ENCODE peak calls at places on chromosomes 5 and 9, in four cellular contexts. One of them, this sample, is unnamed.

GRCh38 chr9:77177894-77178794 is 810 bp downstream of the VPS13A start:
- DNase-seq in SK-N-SH: peak; percentile 61
- DNase-seq in body of pancreas: peak; percentile 39
- DNase-seq in spleen: peak; percentile 89
- DNase-seq in this sample: peak; percentile 80

GRCh38 chr5:1106385-1107166 is 5.3 kb downstream of the SLC12A7 start:
- DNase-seq in body of pancreas: no peak
- DNase-seq in spleen: no peak
- DNase-seq in SK-N-SH: no peak
- DNase-seq in this sample: no peak

GRCh38 chr9:13064060-13064459 is 215.4 kb downstream of the MPDZ start:
- DNase-seq in body of pancreas: no peak
- DNase-seq in spleen: no peak
- DNase-seq in SK-N-SH: no peak
- DNase-seq in this sample: no peak

GRCh38 chr9:115642285-115642684 is 511.3 kb upstream of the PAPPA start:
- DNase-seq in SK-N-SH: no peak
- DNase-seq in body of pancreas: no peak
- DNase-seq in spleen: no peak
- DNase-seq in this sample: no peak

GRCh38 chr5:138935466-138935865 is 60.3 kb upstream of the LRRTM2 start:
- DNase-seq in SK-N-SH: no peak
- DNase-seq in spleen: no peak
- DNase-seq in body of pancreas: no peak
- DNase-seq in this sample: no peak

GRCh38 chr9:124685217-124685616 is 85.9 kb downstream of the NR6A1 start:
- DNase-seq in spleen: no peak
- DNase-seq in SK-N-SH: no peak
- DNase-seq in body of pancreas: peak; percentile 59
- DNase-seq in this sample: no peak

GRCh38 chr5:150636391-150637244 is 3.8 kb upstream of the SYNPO start:
- DNase-seq in SK-N-SH: peak; percentile 84
- DNase-seq in body of pancreas: peak; percentile 83
- DNase-seq in spleen: no peak
- DNase-seq in this sample: peak; percentile 62

GRCh38 chr9:385818-386398 is 171.2 kb downstream of the DOCK8 start:
- DNase-seq in body of pancreas: peak; percentile 47
- DNase-seq in spleen: no peak
- DNase-seq in SK-N-SH: peak; percentile 34
- DNase-seq in this sample: no peak

GRCh38 chr9:84271004-84271886 is 69.3 kb downstream of the SLC28A3 start:
- DNase-seq in SK-N-SH: peak; percentile 56
- DNase-seq in spleen: peak; percentile 92
- DNase-seq in body of pancreas: peak; percentile 66
- DNase-seq in this sample: peak; percentile 66

GRCh38 chr9:28810375-28811075 is 1237.2 kb upstream of the C9orf72 start:
- DNase-seq in SK-N-SH: no peak
- DNase-seq in body of pancreas: no peak
- DNase-seq in spleen: no peak
- DNase-seq in this sample: no peak

GRCh38 chr5:179271821-179272325 is 73.4 kb downstream of the ADAMTS2 start:
- DNase-seq in spleen: peak; percentile 58
- DNase-seq in body of pancreas: peak; percentile 7
- DNase-seq in SK-N-SH: peak; percentile 23
- DNase-seq in this sample: peak; percentile 43

GRCh38 chr9:78783743-78784142 is 486.8 kb downstream of the PSAT1 start:
- DNase-seq in spleen: no peak
- DNase-seq in body of pancreas: no peak
- DNase-seq in SK-N-SH: no peak
- DNase-seq in this sample: no peak

GRCh38 chr5:38257236-38258036 is 923 bp upstream of the EGFLAM start:
- DNase-seq in SK-N-SH: peak; percentile 36
- DNase-seq in body of pancreas: no peak
- DNase-seq in spleen: no peak
- DNase-seq in this sample: no peak

GRCh38 chr5:166240705-166241104 is 2050.7 kb upstream of the WWC1 start:
- DNase-seq in body of pancreas: no peak
- DNase-seq in spleen: no peak
- DNase-seq in SK-N-SH: no peak
- DNase-seq in this sample: no peak

GRCh38 chr5:167552356-167552755 is 739.1 kb upstream of the WWC1 start:
- DNase-seq in body of pancreas: no peak
- DNase-seq in SK-N-SH: no peak
- DNase-seq in spleen: no peak
- DNase-seq in this sample: no peak

GRCh38 chr5:159184858-159185381 is 24.4 kb downstream of the RNF145 start:
- DNase-seq in SK-N-SH: no peak
- DNase-seq in spleen: no peak
- DNase-seq in body of pancreas: no peak
- DNase-seq in this sample: no peak

GRCh38 chr9:134057311-134057665 is 10.5 kb downstream of the BRD3 start:
- DNase-seq in spleen: peak; percentile 63
- DNase-seq in SK-N-SH: no peak
- DNase-seq in body of pancreas: no peak
- DNase-seq in this sample: peak; percentile 63

GRCh38 chr9:134057751-134058701 is 9.8 kb downstream of the BRD3 start:
- DNase-seq in spleen: peak; percentile 80
- DNase-seq in body of pancreas: peak; percentile 40
- DNase-seq in SK-N-SH: no peak
- DNase-seq in this sample: peak; percentile 61

GRCh38 chr9:134054891-134055811 is 12.7 kb downstream of the BRD3 start:
- DNase-seq in spleen: peak; percentile 64
- DNase-seq in SK-N-SH: no peak
- DNase-seq in body of pancreas: peak; percentile 89
- DNase-seq in this sample: peak; percentile 63

GRCh38 chr9:134055981-134056461 is 11.8 kb downstream of the BRD3 start:
- DNase-seq in body of pancreas: peak; percentile 94
- DNase-seq in SK-N-SH: peak; percentile 61
- DNase-seq in spleen: peak; percentile 78
- DNase-seq in this sample: peak; percentile 92

DNA sequence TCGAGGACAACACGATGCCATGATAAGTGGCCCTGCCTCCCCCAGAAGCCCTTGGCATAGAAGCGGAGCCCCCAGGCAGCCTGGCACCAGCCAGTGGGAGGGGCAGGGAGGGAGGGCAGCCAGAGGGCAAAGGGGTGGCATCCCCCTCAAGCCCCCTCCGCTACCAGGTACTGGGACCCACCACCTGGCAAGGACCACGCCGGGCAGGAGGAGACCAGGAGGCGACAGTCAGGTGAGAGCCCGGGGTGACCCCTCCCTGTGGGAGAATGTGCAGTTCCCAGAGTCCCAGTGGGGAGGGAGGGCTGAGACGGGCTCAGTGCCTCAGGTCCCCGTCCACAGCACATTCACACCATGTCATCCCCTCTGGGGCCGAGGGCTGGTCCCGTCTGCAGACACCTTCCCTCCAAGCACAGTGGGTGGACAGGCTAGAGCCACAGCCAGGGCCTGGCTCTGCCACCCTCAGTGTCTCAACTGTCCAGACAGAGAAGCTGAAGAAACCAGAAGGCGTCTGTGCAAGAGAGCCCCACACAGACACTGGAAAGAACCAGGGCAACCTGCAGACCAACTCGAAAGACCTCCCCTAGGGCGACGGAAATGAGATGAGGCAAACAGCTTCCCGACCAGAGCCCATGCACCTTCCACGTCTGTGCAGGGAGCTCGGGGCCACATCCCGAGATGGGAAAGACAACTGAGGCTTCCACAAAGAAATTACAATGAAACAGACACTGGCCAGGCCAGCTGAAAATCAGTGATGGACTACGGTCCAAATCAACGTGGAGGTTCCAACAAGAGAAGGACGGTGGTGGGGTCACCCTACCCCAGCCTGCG is 11.1 kb downstream of the BRD3 start:
- DNase-seq in spleen: no peak
- DNase-seq in SK-N-SH: peak; percentile 49
- DNase-seq in body of pancreas: peak; percentile 48
- DNase-seq in this sample: peak; percentile 66
- H3K4me1 ChIP-seq in spleen: peaks cover 46% of the 10 kb centered on the region
- H3K4me1 ChIP-seq in SK-N-SH: peaks cover 6% of the 10 kb centered on the region
- H3K4me1 ChIP-seq in body of pancreas: peaks cover 73% of the 10 kb centered on the region
- H3K4me1 ChIP-seq in this sample: peaks cover 58% of the 10 kb centered on the region

DNA sequence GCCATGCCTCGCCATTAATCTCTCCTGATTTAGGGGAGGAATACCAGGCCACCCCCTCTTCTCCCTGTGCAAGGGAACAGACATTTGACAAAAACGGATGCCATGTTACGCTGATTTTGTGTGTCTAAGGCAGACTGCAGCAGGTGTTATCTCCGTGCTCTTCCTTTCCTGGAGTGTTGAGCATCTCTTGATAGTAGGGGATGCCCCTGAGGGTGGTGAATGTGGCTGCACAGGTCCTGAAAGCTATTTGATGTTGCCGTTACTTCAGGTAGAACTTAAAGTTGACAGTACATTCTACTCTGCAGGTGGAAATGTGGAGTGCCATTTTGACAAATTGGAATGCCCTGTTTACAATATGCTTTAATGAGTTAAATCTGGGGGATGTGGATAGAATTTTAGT is 21.5 kb downstream of the TENT4A start:
- DNase-seq in SK-N-SH: no peak
- DNase-seq in spleen: peak; percentile 34
- DNase-seq in body of pancreas: no peak
- DNase-seq in this sample: no peak
- H3K4me1 ChIP-seq in SK-N-SH: peaks cover 37% of the 10 kb centered on the region
- H3K4me1 ChIP-seq in spleen: peaks cover 23% of the 10 kb centered on the region
- H3K4me1 ChIP-seq in body of pancreas: peaks cover 45% of the 10 kb centered on the region
- H3K4me1 ChIP-seq in this sample: peaks cover 51% of the 10 kb centered on the region

GRCh38 chr5:142846402-142846801 is 76.2 kb downstream of the ARHGAP26 start:
- DNase-seq in SK-N-SH: no peak
- DNase-seq in body of pancreas: no peak
- DNase-seq in spleen: no peak
- DNase-seq in this sample: no peak

GRCh38 chr5:142843029-142843905 is 73.1 kb downstream of the ARHGAP26 start:
- DNase-seq in body of pancreas: no peak
- DNase-seq in SK-N-SH: no peak
- DNase-seq in spleen: no peak
- DNase-seq in this sample: no peak

GRCh38 chr5:142845402-142845901 is 75.3 kb downstream of the ARHGAP26 start:
- DNase-seq in SK-N-SH: peak; percentile 45
- DNase-seq in spleen: no peak
- DNase-seq in body of pancreas: no peak
- DNase-seq in this sample: no peak

GRCh38 chr5:142845954-142846398 is 75.8 kb downstream of the ARHGAP26 start:
- DNase-seq in SK-N-SH: no peak
- DNase-seq in body of pancreas: peak; percentile 47
- DNase-seq in spleen: no peak
- DNase-seq in this sample: no peak

GRCh38 chr5:142844881-142845280 is 74.7 kb downstream of the ARHGAP26 start:
- DNase-seq in spleen: no peak
- DNase-seq in body of pancreas: no peak
- DNase-seq in SK-N-SH: no peak
- DNase-seq in this sample: no peak
- H3K4me1 ChIP-seq in spleen: peaks cover 20% of the 10 kb centered on the region
- H3K4me1 ChIP-seq in body of pancreas: peaks cover 16% of the 10 kb centered on the region
- H3K4me1 ChIP-seq in SK-N-SH: peaks cover 9% of the 10 kb centered on the region
- H3K4me1 ChIP-seq in this sample: peaks cover 33% of the 10 kb centered on the region

GRCh38 chr5:141840826-141841360 is 37.3 kb downstream of the PCDH1 start:
- DNase-seq in spleen: no peak
- DNase-seq in SK-N-SH: peak; percentile 72
- DNase-seq in body of pancreas: no peak
- DNase-seq in this sample: no peak
- H3K4me1 ChIP-seq in spleen: no peaks in the 10 kb centered on the region
- H3K4me1 ChIP-seq in SK-N-SH: no peaks in the 10 kb centered on the region
- H3K4me1 ChIP-seq in body of pancreas: peaks cover 32% of the 10 kb centered on the region
- H3K4me1 ChIP-seq in this sample: peaks cover 49% of the 10 kb centered on the region

GRCh38 chr9:105389789-105390188 is 58.0 kb upstream of the FSD1L start:
- DNase-seq in body of pancreas: no peak
- DNase-seq in spleen: no peak
- DNase-seq in SK-N-SH: no peak
- DNase-seq in this sample: no peak

GRCh38 chr9:105393576-105394344 is 54.1 kb upstream of the FSD1L start:
- DNase-seq in SK-N-SH: no peak
- DNase-seq in spleen: no peak
- DNase-seq in body of pancreas: no peak
- DNase-seq in this sample: no peak

GRCh38 chr9:105392531-105392930 is 55.3 kb upstream of the FSD1L start:
- DNase-seq in spleen: no peak
- DNase-seq in SK-N-SH: peak; percentile 21
- DNase-seq in body of pancreas: no peak
- DNase-seq in this sample: no peak

GRCh38 chr9:105385372-105385985 is 62.4 kb upstream of the FSD1L start:
- DNase-seq in body of pancreas: no peak
- DNase-seq in SK-N-SH: no peak
- DNase-seq in spleen: no peak
- DNase-seq in this sample: no peak

DNA sequence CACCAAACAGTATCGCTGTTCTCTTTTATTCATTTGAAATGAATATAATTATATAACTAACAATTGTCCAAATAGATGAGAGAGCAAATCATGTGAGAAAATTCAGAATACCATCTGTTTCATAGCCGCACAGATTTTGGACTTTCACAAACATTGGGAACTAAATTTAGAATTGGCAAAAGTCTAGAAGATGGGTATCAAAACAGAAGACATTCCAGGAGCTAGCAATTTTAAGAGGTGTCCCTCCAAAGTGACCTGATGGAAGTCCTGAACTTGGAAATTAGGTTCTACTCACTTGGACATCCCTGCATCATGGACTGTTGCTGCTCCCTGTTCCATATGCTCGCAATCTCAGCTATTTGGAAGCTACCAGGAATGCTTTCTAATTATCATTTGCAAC is 56.9 kb upstream of the FSD1L start:
- DNase-seq in spleen: no peak
- DNase-seq in SK-N-SH: no peak
- DNase-seq in body of pancreas: no peak
- DNase-seq in this sample: no peak
- H3K4me1 ChIP-seq in spleen: no peaks in the 10 kb centered on the region
- H3K4me1 ChIP-seq in SK-N-SH: no peaks in the 10 kb centered on the region
- H3K4me1 ChIP-seq in body of pancreas: no peaks in the 10 kb centered on the region
- H3K4me1 ChIP-seq in this sample: no peaks in the 10 kb centered on the region

DNA sequence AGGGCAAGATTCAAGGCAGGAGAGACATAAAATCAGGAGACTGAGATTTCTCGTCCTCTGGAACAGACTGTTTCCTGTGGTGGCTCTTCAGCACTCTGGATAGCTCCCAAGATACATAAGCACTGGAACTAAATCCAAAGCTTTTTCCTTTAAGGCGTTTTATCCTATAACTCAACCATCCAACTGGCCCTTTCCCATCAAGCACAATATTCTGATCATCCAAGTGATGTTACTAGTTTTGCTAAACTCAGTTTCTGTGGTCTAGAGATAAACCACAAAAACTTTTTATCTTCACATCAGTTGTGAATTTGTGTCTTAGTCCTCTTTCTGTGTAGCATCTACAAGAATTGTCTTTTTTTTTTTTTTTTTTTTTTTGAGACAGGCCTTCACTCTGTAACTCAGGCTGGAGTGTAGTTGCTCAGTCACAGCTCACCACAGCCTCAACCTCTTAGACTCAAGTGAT is 299.4 kb downstream of the COX7C start:
- DNase-seq in spleen: no peak
- DNase-seq in SK-N-SH: no peak
- DNase-seq in body of pancreas: no peak
- DNase-seq in this sample: no peak
- H3K4me1 ChIP-seq in spleen: no peaks in the 10 kb centered on the region
- H3K4me1 ChIP-seq in SK-N-SH: no peaks in the 10 kb centered on the region
- H3K4me1 ChIP-seq in body of pancreas: no peaks in the 10 kb centered on the region
- H3K4me1 ChIP-seq in this sample: no peaks in the 10 kb centered on the region

DNA sequence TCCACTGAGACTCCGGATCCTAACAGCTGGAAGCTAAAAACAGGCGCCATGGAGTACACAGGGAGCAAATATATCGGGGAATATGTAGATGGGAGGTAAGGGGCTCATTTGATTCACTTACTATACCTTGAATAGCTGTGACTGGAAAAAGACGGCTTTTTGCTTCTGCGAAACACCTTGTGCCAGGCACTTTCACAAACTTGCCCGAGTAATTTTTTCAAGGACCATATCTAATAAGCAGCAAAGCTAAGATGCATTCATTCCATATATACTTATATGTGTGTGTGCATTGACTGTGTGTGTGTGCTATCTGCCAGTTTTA is 178 bp downstream of the MORN5 start:
- DNase-seq in spleen: no peak
- DNase-seq in SK-N-SH: no peak
- DNase-seq in body of pancreas: no peak
- DNase-seq in this sample: no peak
- H3K4me1 ChIP-seq in spleen: peaks cover 19% of the 10 kb centered on the region
- H3K4me1 ChIP-seq in SK-N-SH: no peaks in the 10 kb centered on the region
- H3K4me1 ChIP-seq in body of pancreas: peaks cover 16% of the 10 kb centered on the region
- H3K4me1 ChIP-seq in this sample: peaks cover 28% of the 10 kb centered on the region

This sample was measured in upper lobe of right lung.